ENCODE peak calls at places on chromosomes 16 and 17, in seven cellular contexts. H is H7; K is thoracic aorta; E is tibial artery; G is CD4-positive, alpha-beta memory T cell; F is mucosa of descending colon; Y is ovary. D is an unnamed sample.

GRCh38 chr17:16935786-16936185 is 36.1 kb downstream of the TNFRSF13B start:
- DNase-seq in G (no peak), K (no peak), H (peak; percentile 19), Y (no peak), F (no peak), E (peak; percentile 7), D (no peak)

GRCh38 chr16:53695070-53695469 is 8.6 kb downstream of the RPGRIP1L start:
- DNase-seq in F (no peak), H (no peak), E (no peak), Y (no peak), G (no peak), K (no peak), D (no peak)

GRCh38 chr17:34291721-34292348 is 6.3 kb downstream of the CCL11 start:
- DNase-seq in Y (no peak), F (no peak), E (no peak), K (no peak), H (no peak), G (no peak), D (no peak)

GRCh38 chr16:31875112-31875803 is 1.7 kb downstream of the ZNF267 start:
- DNase-seq in Y (no peak), F (no peak), H (no peak), K (no peak), E (no peak), G (peak; percentile 71), D (no peak)

GRCh38 chr17:62676231-62676943 is 48.9 kb downstream of the MRC2 start:
- DNase-seq in E (no peak), F (no peak), Y (no peak), G (no peak), K (no peak), H (peak; percentile 41), D (no peak)

GRCh38 chr16:85350973-85351372 is 238.7 kb upstream of the CIBAR2 start:
- DNase-seq in H (no peak), E (peak; percentile 92), Y (peak; percentile 85), F (peak; percentile 86), G (no peak), K (peak; percentile 90), D (no peak)

GRCh38 chr17:80568246-80568645 is 23.6 kb downstream of the RPTOR start:
- DNase-seq in G (no peak), Y (no peak), F (no peak), E (no peak), K (no peak), H (no peak), D (no peak)

GRCh38 chr16:77457046-77457445 is 22.2 kb upstream of the ADAMTS18 start:
- DNase-seq in E (no peak), Y (no peak), G (no peak), K (no peak), H (no peak), F (no peak), D (no peak)

GRCh38 chr17:40528692-40529417 is 27.4 kb upstream of the TNS4 start:
- DNase-seq in G (peak; percentile 62), H (no peak), E (no peak), K (no peak), F (no peak), Y (peak; percentile 17), D (no peak)

GRCh38 chr17:2406903-2407790 is 6.3 kb upstream of the MNT start:
- DNase-seq in E (peak; percentile 84), Y (no peak), G (no peak), K (peak; percentile 76), H (no peak), F (peak; percentile 84), D (no peak)

GRCh38 chr17:13385481-13385907 is 216.2 kb downstream of the HS3ST3A1 start:
- DNase-seq in E (no peak), G (no peak), H (no peak), K (no peak), Y (no peak), F (no peak), D (no peak)

GRCh38 chr17:49210158-49211029 is at the start of the genes ABI3 and GNGT2:
- DNase-seq in G (peak; percentile 71), K (no peak), Y (peak; percentile 52), F (peak; percentile 60), E (no peak), H (peak; percentile 83), D (peak; percentile 92)

GRCh38 chr16:57536306-57537193 is at the start of gene CCDC102A:
- DNase-seq in Y (no peak), G (peak; percentile 62), E (no peak), F (peak; percentile 60), H (peak; percentile 91), K (no peak), D (no peak)

GRCh38 chr16:66030036-66030435 is 336.5 kb upstream of the CDH5 start:
- DNase-seq in H (no peak), K (no peak), F (no peak), Y (peak; percentile 49), E (no peak), G (no peak), D (no peak)

GRCh38 chr17:81865733-81866439 is 5.3 kb downstream of the ARHGDIA start:
- DNase-seq in E (no peak), K (no peak), G (no peak), H (no peak), Y (peak; percentile 65), F (peak; percentile 96), D (no peak)

GRCh38 chr17:320809-321385 is 31.7 kb downstream of the RPH3AL start:
- DNase-seq in K (no peak), F (no peak), H (peak; percentile 93), Y (peak; percentile 52), E (no peak), G (no peak), D (no peak)

GRCh38 chr16:675884-676564 is 553 bp downstream of the RHBDL1 start:
- DNase-seq in H (no peak), K (no peak), G (no peak), Y (no peak), E (no peak), F (peak; percentile 61), D (no peak)

GRCh38 chr17:2050246-2050866 is 4.5 kb upstream of the HIC1 start:
- DNase-seq in Y (peak; percentile 93), K (no peak), E (no peak), G (peak; percentile 80), H (peak; percentile 89), F (peak; percentile 84), D (no peak)

GRCh38 chr16:1538804-1539520 is 5.5 kb downstream of the TMEM204 start:
- DNase-seq in H (peak; percentile 90), G (no peak), Y (peak; percentile 32), F (no peak), E (no peak), K (no peak), D (no peak)

DNA sequence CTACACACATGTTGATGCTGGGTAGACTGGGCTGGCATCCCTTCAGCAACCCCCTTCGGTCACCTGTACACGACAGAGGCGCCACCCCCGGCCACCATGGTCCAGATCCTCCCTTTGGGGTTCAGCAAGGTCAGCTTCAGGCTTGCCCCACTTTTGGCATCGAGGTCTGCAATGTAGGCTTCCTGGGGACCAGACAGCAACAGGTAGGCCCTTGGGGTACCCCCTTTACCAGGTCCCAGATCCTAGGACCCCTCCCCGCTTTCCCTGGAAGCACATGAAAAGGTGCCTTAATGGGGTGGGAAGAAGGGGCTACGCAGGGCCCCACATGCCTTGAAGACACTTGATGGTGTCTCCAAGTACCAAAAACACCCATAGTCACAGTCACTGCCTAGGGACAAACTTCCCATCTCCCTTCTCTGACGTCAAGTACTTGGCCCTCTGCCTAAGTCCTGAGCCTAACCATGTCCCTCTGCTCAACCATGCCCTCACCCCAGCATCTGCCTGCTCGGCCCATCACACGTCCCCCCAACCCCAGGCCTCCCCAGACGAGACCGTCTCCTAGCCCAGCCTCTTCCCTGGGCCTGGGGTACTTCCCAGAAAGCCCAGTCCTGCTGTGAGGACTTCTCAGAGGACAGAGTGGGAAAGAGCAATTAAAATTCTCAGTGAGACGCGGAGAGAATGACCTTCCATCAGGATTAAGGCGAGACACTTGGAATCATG is 12.1 kb downstream of the ACLY start:
- DNase-seq in Y (no peak), E (no peak), G (no peak), F (no peak), H (peak; percentile 22), K (no peak), D (no peak)
- H3K36me3 ChIP-seq in Y (no peaks in the 10 kb centered on the region), E (peaks cover 65% of the 10 kb centered on the region), G (peaks cover 80% of the 10 kb centered on the region), F (peaks cover 9% of the 10 kb centered on the region), H (peaks cover 85% of the 10 kb centered on the region), K (peaks cover 78% of the 10 kb centered on the region), D (peaks cover 47% of the 10 kb centered on the region)

GRCh38 chr16:28834349-28834748 is 11.6 kb downstream of the ATXN2L start:
- DNase-seq in Y (no peak), H (peak; percentile 35), F (no peak), K (no peak), E (no peak), G (no peak), D (no peak)

GRCh38 chr16:28826141-28826540 is 3.3 kb downstream of the ATXN2L start:
- DNase-seq in K (no peak), F (no peak), E (no peak), H (no peak), Y (no peak), G (no peak), D (no peak)

GRCh38 chr16:28829747-28830146 is 6.9 kb downstream of the ATXN2L start:
- DNase-seq in K (no peak), F (no peak), G (no peak), H (no peak), Y (no peak), E (no peak), D (no peak)

GRCh38 chr16:28834873-28835863 is 11.0 kb downstream of the TUFM start:
- DNase-seq in G (no peak), F (no peak), K (no peak), E (no peak), H (peak; percentile 37), Y (no peak), D (no peak)

DNA sequence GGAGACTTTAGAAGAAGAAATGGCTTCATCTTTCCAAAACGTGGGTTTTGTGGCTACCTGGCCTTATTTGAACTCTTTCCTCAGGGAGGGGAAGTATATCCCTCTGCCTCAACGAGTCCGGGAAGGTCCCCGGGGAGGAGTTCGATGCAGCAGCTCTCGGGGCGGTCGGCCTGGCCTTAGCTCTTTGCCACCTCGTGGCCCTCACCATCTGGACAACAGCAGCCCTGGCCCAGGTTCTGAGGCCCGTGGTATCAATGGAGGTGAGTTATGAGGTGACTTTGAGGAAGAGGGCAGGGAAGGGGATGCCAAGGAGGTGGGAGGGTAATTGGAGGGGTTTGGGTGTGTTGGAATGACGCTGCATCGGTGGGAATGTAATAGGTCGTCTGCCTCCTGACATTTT is 7.7 kb downstream of the ATXN2L start:
- DNase-seq in E (no peak), G (no peak), F (no peak), Y (no peak), H (peak; percentile 6), K (no peak), D (no peak)
- H3K36me3 ChIP-seq in E (peaks cover 98% of the 10 kb centered on the region), G (peaks cover 96% of the 10 kb centered on the region), F (peaks cover 36% of the 10 kb centered on the region), Y (no peaks in the 10 kb centered on the region), H (peaks cover 81% of the 10 kb centered on the region), K (peaks cover 89% of the 10 kb centered on the region), D (peaks cover 63% of the 10 kb centered on the region)

GRCh38 chr17:75847595-75848522 is 3.7 kb upstream of the UNC13D start:
- DNase-seq in K (no peak), H (no peak), G (no peak), Y (no peak), E (no peak), F (no peak), D (no peak)
- H3K36me3 ChIP-seq in K (peaks cover 62% of the 10 kb centered on the region), H (peaks cover 31% of the 10 kb centered on the region), G (peaks cover 46% of the 10 kb centered on the region), Y (no peaks in the 10 kb centered on the region), E (peaks cover 59% of the 10 kb centered on the region), F (peaks cover 2% of the 10 kb centered on the region), D (peaks cover 3% of the 10 kb centered on the region)

DNA sequence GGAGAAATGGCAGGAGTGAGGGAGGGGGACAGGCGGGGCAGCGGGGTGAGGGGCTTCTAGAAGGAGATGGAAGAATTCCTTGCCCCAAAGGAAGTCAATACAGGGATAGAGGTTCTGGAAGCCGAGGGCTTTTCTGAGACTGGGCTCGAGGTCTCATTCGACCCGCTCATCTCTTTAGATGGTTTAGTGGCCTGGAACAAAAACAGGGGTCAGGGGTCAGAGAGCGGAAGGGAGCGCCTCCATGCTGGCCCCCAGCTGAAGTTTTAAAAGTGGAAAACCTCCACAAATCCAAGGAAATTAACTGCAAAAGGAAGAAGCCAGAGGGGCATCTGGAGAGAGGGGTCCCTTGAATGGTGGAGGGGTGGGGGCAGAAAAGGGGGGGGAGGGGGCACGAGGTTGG is 72.5 kb downstream of the SRCIN1 start:
- DNase-seq in G (no peak), F (no peak), K (no peak), Y (no peak), E (no peak), H (no peak), D (no peak)
- H3K36me3 ChIP-seq in G (no peaks in the 10 kb centered on the region), F (no peaks in the 10 kb centered on the region), K (no peaks in the 10 kb centered on the region), Y (no peaks in the 10 kb centered on the region), E (no peaks in the 10 kb centered on the region), H (no peaks in the 10 kb centered on the region), D (no peaks in the 10 kb centered on the region)